ENCODE peak calls at places on chromosomes 2 and 18, in ten cellular contexts. One of them, this sample, is unnamed.

GRCh38 chr18:33135951-33136660 is 304.4 kb downstream of the CCDC178 start:
- DNase-seq in HCEC 1CT: no peak
- DNase-seq in naive thymus-derived CD8-positive, alpha-beta T cell: no peak
- DNase-seq in lung microvascular endothelial cell: peak; percentile 11
- DNase-seq in adrenal gland: no peak
- DNase-seq in NCI-H187: no peak
- DNase-seq in NCI-H2171: no peak
- DNase-seq in NCI-H510A: no peak
- DNase-seq in aorta: no peak
- DNase-seq in iris pigment epithelial cell: peak; percentile 7
- DNase-seq in this sample: no peak

GRCh38 chr2:191180712-191181111 is 29.9 kb upstream of the STAT4 start:
- DNase-seq in NCI-H187: no peak
- DNase-seq in adrenal gland: no peak
- DNase-seq in NCI-H510A: no peak
- DNase-seq in iris pigment epithelial cell: peak; percentile 52
- DNase-seq in HCEC 1CT: peak; percentile 53
- DNase-seq in aorta: peak; percentile 53
- DNase-seq in lung microvascular endothelial cell: peak; percentile 25
- DNase-seq in NCI-H2171: no peak
- DNase-seq in naive thymus-derived CD8-positive, alpha-beta T cell: no peak
- DNase-seq in this sample: no peak

GRCh38 chr2:122927217-122927616 is 1097.9 kb upstream of the CNTNAP5 start:
- DNase-seq in HCEC 1CT: no peak
- DNase-seq in iris pigment epithelial cell: peak; percentile 0
- DNase-seq in NCI-H510A: no peak
- DNase-seq in naive thymus-derived CD8-positive, alpha-beta T cell: no peak
- DNase-seq in aorta: no peak
- DNase-seq in NCI-H2171: no peak
- DNase-seq in NCI-H187: no peak
- DNase-seq in adrenal gland: no peak
- DNase-seq in lung microvascular endothelial cell: no peak
- DNase-seq in this sample: peak; percentile 15

GRCh38 chr2:236523249-236523648 is 46.4 kb upstream of the ACKR3 start:
- DNase-seq in adrenal gland: no peak
- DNase-seq in iris pigment epithelial cell: no peak
- DNase-seq in aorta: no peak
- DNase-seq in NCI-H187: no peak
- DNase-seq in NCI-H510A: no peak
- DNase-seq in naive thymus-derived CD8-positive, alpha-beta T cell: no peak
- DNase-seq in HCEC 1CT: no peak
- DNase-seq in lung microvascular endothelial cell: no peak
- DNase-seq in NCI-H2171: no peak
- DNase-seq in this sample: no peak

GRCh38 chr2:118062048-118062447 is 26.2 kb upstream of the INSIG2 start:
- DNase-seq in adrenal gland: no peak
- DNase-seq in aorta: no peak
- DNase-seq in NCI-H187: no peak
- DNase-seq in iris pigment epithelial cell: no peak
- DNase-seq in NCI-H510A: no peak
- DNase-seq in lung microvascular endothelial cell: peak; percentile 31
- DNase-seq in NCI-H2171: no peak
- DNase-seq in naive thymus-derived CD8-positive, alpha-beta T cell: no peak
- DNase-seq in HCEC 1CT: no peak
- DNase-seq in this sample: no peak

GRCh38 chr2:89851583-89851905 is 1160.1 kb downstream of the RPIA start:
- DNase-seq in NCI-H510A: no peak
- DNase-seq in adrenal gland: no peak
- DNase-seq in HCEC 1CT: no peak
- DNase-seq in iris pigment epithelial cell: no peak
- DNase-seq in NCI-H187: no peak
- DNase-seq in naive thymus-derived CD8-positive, alpha-beta T cell: no peak
- DNase-seq in aorta: no peak
- DNase-seq in lung microvascular endothelial cell: no peak
- DNase-seq in NCI-H2171: no peak
- DNase-seq in this sample: no peak

GRCh38 chr2:224261316-224261715 is 140.6 kb downstream of the FAM124B start:
- DNase-seq in iris pigment epithelial cell: peak; percentile 33
- DNase-seq in naive thymus-derived CD8-positive, alpha-beta T cell: no peak
- DNase-seq in NCI-H2171: no peak
- DNase-seq in HCEC 1CT: no peak
- DNase-seq in adrenal gland: no peak
- DNase-seq in NCI-H187: no peak
- DNase-seq in aorta: no peak
- DNase-seq in NCI-H510A: no peak
- DNase-seq in lung microvascular endothelial cell: no peak
- DNase-seq in this sample: no peak

GRCh38 chr18:25535495-25535894 is 183.5 kb upstream of the ZNF521 start:
- DNase-seq in aorta: no peak
- DNase-seq in adrenal gland: no peak
- DNase-seq in iris pigment epithelial cell: no peak
- DNase-seq in naive thymus-derived CD8-positive, alpha-beta T cell: no peak
- DNase-seq in HCEC 1CT: no peak
- DNase-seq in NCI-H2171: no peak
- DNase-seq in NCI-H510A: no peak
- DNase-seq in lung microvascular endothelial cell: no peak
- DNase-seq in NCI-H187: no peak
- DNase-seq in this sample: no peak

GRCh38 chr18:57333941-57334340 is 18.4 kb upstream of the ST8SIA3 start:
- DNase-seq in naive thymus-derived CD8-positive, alpha-beta T cell: no peak
- DNase-seq in adrenal gland: no peak
- DNase-seq in NCI-H510A: no peak
- DNase-seq in HCEC 1CT: no peak
- DNase-seq in NCI-H2171: no peak
- DNase-seq in lung microvascular endothelial cell: no peak
- DNase-seq in NCI-H187: no peak
- DNase-seq in iris pigment epithelial cell: no peak
- DNase-seq in aorta: no peak
- DNase-seq in this sample: no peak

GRCh38 chr2:26484579-26484978 is 6.7 kb upstream of the OTOF start:
- DNase-seq in NCI-H187: no peak
- DNase-seq in NCI-H510A: no peak
- DNase-seq in lung microvascular endothelial cell: no peak
- DNase-seq in HCEC 1CT: no peak
- DNase-seq in adrenal gland: no peak
- DNase-seq in aorta: no peak
- DNase-seq in NCI-H2171: no peak
- DNase-seq in iris pigment epithelial cell: no peak
- DNase-seq in naive thymus-derived CD8-positive, alpha-beta T cell: no peak
- DNase-seq in this sample: no peak

GRCh38 chr2:232120911-232121310 is 159.4 kb downstream of the DIS3L2 start:
- DNase-seq in HCEC 1CT: no peak
- DNase-seq in NCI-H510A: no peak
- DNase-seq in NCI-H187: no peak
- DNase-seq in lung microvascular endothelial cell: peak; percentile 35
- DNase-seq in NCI-H2171: no peak
- DNase-seq in iris pigment epithelial cell: no peak
- DNase-seq in aorta: no peak
- DNase-seq in naive thymus-derived CD8-positive, alpha-beta T cell: no peak
- DNase-seq in adrenal gland: no peak
- DNase-seq in this sample: no peak

GRCh38 chr18:34965108-34965507 is 76.1 kb upstream of the MAPRE2 start:
- DNase-seq in HCEC 1CT: no peak
- DNase-seq in adrenal gland: no peak
- DNase-seq in iris pigment epithelial cell: no peak
- DNase-seq in NCI-H2171: no peak
- DNase-seq in lung microvascular endothelial cell: no peak
- DNase-seq in NCI-H510A: peak; percentile 31
- DNase-seq in NCI-H187: no peak
- DNase-seq in naive thymus-derived CD8-positive, alpha-beta T cell: no peak
- DNase-seq in aorta: no peak
- DNase-seq in this sample: no peak

GRCh38 chr2:200469708-200470600 is 39.9 kb downstream of the KCTD18 start:
- DNase-seq in iris pigment epithelial cell: no peak
- DNase-seq in HCEC 1CT: no peak
- DNase-seq in NCI-H2171: no peak
- DNase-seq in aorta: no peak
- DNase-seq in lung microvascular endothelial cell: no peak
- DNase-seq in NCI-H187: no peak
- DNase-seq in adrenal gland: no peak
- DNase-seq in NCI-H510A: no peak
- DNase-seq in naive thymus-derived CD8-positive, alpha-beta T cell: no peak
- DNase-seq in this sample: no peak

This sample was measured in neural crest cell.